ENCODE peak calls at places on chromosome 19, in four cellular contexts. U, S, C and J are unnamed samples.

GRCh38 chr19:54478677-54479266 is 5.7 kb upstream of the CDC42EP5 start:
- DNase-seq in C (peak), S (no peak), U (no peak), J (peak)

GRCh38 chr19:1768918-1769644 is 15.8 kb downstream of the ONECUT3 start:
- DNase-seq in U (peak), S (no peak), C (no peak), J (no peak)

GRCh38 chr19:11849264-11849615 is 714 bp downstream of the ZNF439 start:
- DNase-seq in U (no peak), S (no peak), C (peak), J (no peak)

GRCh38 chr19:1172353-1173159 is 1.5 kb downstream of the SBNO2 start:
- DNase-seq in S (peak), U (peak), C (peak), J (peak)

GRCh38 chr19:33394006-33394722 is 20.7 kb downstream of the CEBPG start:
- DNase-seq in U (peak), S (no peak), C (peak), J (peak)

GRCh38 chr19:54186351-54186750 is 3.0 kb downstream of the MBOAT7 start:
- DNase-seq in S (no peak), C (no peak), U (peak), J (no peak)

GRCh38 chr19:29292146-29292545 is 79.2 kb upstream of the UQCRFS1 start:
- DNase-seq in C (no peak), U (no peak), S (no peak), J (no peak)

GRCh38 chr19:48023518-48023917 is 20.4 kb downstream of the CABP5 start:
- DNase-seq in S (no peak), U (no peak), C (no peak), J (no peak)

GRCh38 chr19:31355330-31356289 is 6.4 kb upstream of the TSHZ3 start:
- DNase-seq in S (no peak), C (no peak), U (no peak), J (peak)

GRCh38 chr19:12723383-12723642 is 419 bp downstream of the TNPO2 start:
- DNase-seq in U (no peak), C (peak), S (no peak), J (no peak)

GRCh38 chr19:8149261-8150094 is at the start of gene FBN3:
- DNase-seq in S (no peak), C (no peak), U (peak), J (no peak)

GRCh38 chr19:48618278-48618915 is 581 bp downstream of the RPL18 start:
- DNase-seq in C (no peak), S (no peak), U (peak), J (no peak)

GRCh38 chr19:6739884-6740588 is 556 bp downstream of the TRIP10 start:
- DNase-seq in S (no peak), C (no peak), U (peak), J (no peak)

GRCh38 chr19:28685802-28686201 is 527.1 kb downstream of the UQCRFS1 start:
- DNase-seq in S (no peak), U (no peak), C (no peak), J (no peak)

GRCh38 chr19:3015126-3016057 is 13.7 kb downstream of the TLE2 start:
- DNase-seq in C (no peak), S (no peak), U (no peak), J (no peak)

GRCh38 chr19:48741222-48741999 is 1.0 kb upstream of the RASIP1 start:
- DNase-seq in C (no peak), U (peak), S (no peak), J (peak)

GRCh38 chr19:57559008-57559403 is 657 bp downstream of the ZNF550 start:
- DNase-seq in U (no peak), S (no peak), C (peak), J (peak)

GRCh38 chr19:33438987-33439781 is 65.7 kb downstream of the CEBPG start:
- DNase-seq in S (no peak), U (peak), C (no peak), J (no peak)

GRCh38 chr19:4388171-4389063 is 11.9 kb downstream of the SH3GL1 start:
- DNase-seq in C (no peak), S (peak), U (peak), J (no peak)

GRCh38 chr19:48487944-48488343 is 18.8 kb downstream of the CYTH2 start:
- DNase-seq in C (no peak), U (no peak), S (peak), J (peak)

GRCh38 chr19:58401825-58402433 is 6.5 kb downstream of the RNF225 start:
- DNase-seq in U (peak), S (no peak), C (no peak), J (no peak)

GRCh38 chr19:23241433-23241832 is 8.8 kb downstream of the ZNF724 start:
- DNase-seq in C (peak), S (no peak), U (no peak), J (no peak)

GRCh38 chr19:16332991-16333624 is 8.5 kb downstream of the KLF2 start:
- DNase-seq in C (no peak), U (no peak), S (no peak), J (no peak)

GRCh38 chr19:54011507-54012211 is 20.2 kb downstream of the CACNG6 start:
- DNase-seq in U (no peak), S (no peak), C (no peak), J (no peak)

GRCh38 chr19:33302974-33303790 is 848 bp upstream of the CEBPA start:
- DNase-seq in C (peak), U (peak), S (peak), J (peak)

GRCh38 chr19:3094638-3095374 is 644 bp downstream of the GNA11 start:
- DNase-seq in U (peak), C (peak), S (no peak), J (peak)

DNA sequence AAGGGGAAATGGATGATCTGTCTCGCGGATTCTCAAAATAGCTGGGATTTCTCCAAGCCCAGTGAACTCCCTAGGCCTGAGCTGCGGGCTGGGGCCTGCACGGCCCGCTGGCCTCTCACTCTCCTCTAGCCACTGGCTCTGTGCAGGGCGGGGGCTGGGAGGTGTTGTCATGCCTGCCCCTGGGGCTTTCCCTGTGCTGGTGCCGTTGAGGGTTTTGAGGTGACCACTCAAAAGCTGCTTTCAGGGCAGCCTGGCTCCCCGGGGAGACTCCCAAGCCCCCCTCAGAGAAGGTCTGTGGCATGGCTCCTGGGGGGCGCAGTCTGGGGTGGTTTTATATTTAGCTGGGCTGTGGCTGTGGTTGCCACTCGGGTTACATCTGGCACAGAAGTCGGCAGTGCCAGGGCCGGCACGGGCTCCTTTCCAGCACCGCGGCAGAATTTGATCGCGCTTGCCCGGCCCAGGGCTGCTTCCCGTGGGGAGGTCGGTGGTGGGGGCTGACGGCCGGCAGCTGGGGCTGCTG is 10.0 kb downstream of the NDUFB7 start:
- DNase-seq in U (peak), S (peak), C (peak), J (peak)
- H3K4me3 ChIP-seq in U (no peak), S (peak), C (no peak), J (no peak)

GRCh38 chr19:35555301-35556005 is 8.0 kb downstream of the ATP4A start:
- DNase-seq in S (no peak), U (peak), C (peak), J (no peak)
- TF ChIP-seq CTCF in S (no peak), U (no peak), C (peak), J (no peak)

GRCh38 chr19:5567360-5567970 is at the start of gene TINCR:
- DNase-seq in U (no peak), S (no peak), C (no peak), J (no peak)
- H3K4me3 ChIP-seq in U (no peak), S (peak), C (no peak), J (peak)

GRCh38 chr19:5436948-5437306 is 18.3 kb upstream of the ZNRF4 start:
- DNase-seq in S (no peak), U (no peak), C (no peak), J (no peak)

GRCh38 chr19:5435642-5436017 is 19.6 kb upstream of the ZNRF4 start:
- DNase-seq in C (no peak), U (no peak), S (no peak), J (no peak)

GRCh38 chr19:5434351-5434917 is 20.8 kb upstream of the ZNRF4 start:
- DNase-seq in C (no peak), S (no peak), U (no peak), J (no peak)

GRCh38 chr19:5434970-5435641 is 20.1 kb upstream of the ZNRF4 start:
- DNase-seq in C (peak), U (no peak), S (no peak), J (peak)

DNA sequence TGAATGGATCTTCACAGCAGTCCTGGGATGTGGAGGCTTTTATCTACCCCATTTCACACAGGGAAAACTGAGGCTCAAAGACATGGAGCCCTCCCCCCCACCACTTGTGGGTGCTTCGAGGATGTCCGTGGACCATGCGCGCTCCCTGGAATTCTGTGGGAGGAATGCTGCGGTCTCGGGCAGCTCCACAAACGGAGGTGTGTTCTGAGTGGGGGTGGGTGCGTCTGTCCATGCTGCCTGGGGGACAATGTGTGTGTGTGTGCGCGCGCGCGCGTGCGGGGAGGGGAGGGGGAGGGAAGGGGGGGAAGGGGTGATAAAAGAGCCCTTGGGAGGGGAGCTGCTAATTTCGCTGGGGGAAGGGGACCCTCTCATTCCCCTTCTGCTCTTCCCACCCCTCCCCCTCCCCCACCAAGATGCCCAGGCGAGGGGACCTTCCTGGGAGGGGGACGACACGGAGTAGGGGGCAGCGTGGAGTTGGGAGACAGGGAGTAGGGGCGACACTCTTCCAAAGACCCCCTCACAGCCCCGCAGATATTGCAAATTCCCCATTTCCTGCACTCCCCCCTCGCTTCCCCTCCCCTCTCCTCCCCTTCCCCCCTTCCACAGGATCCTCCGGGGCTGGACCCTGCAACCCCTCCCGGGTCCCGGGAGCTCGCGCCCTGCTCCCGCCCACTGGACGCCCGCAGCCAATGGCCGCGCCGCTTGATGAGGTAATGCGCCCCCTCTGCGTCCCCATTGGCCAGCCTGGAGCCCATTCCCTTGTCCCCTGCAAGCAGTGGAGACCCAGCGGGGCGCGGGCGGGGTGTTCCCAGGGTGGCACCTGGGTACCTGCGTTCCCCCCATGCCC is 18.9 kb upstream of the ZNRF4 start:
- DNase-seq in U (peak), C (peak), S (no peak), J (no peak)
- TF ChIP-seq CTCF in U (no peak), C (no peak), S (no peak), J (no peak)

GRCh38 chr19:46271488-46272197 is 25.2 kb upstream of the HIF3A start:
- DNase-seq in U (no peak), S (no peak), C (peak), J (peak)
- H3K4me3 ChIP-seq in U (no peak), S (no peak), C (no peak), J (no peak)

GRCh38 chr19:42023943-42024260 is 29.9 kb upstream of the ATP1A3 start:
- DNase-seq in S (no peak), C (no peak), U (no peak), J (no peak)

GRCh38 chr19:42022616-42023015 is 28.6 kb upstream of the ATP1A3 start:
- DNase-seq in S (no peak), U (no peak), C (no peak), J (no peak)

GRCh38 chr19:42021185-42021584 is 27.2 kb upstream of the ATP1A3 start:
- DNase-seq in C (no peak), S (no peak), U (no peak), J (no peak)

GRCh38 chr19:42024622-42025111 is 30.6 kb upstream of the ATP1A3 start:
- DNase-seq in S (peak), U (no peak), C (no peak), J (no peak)

GRCh38 chr19:42023121-42023942 is 29.3 kb upstream of the ATP1A3 start:
- DNase-seq in U (no peak), C (peak), S (no peak), J (peak)
- TF ChIP-seq CTCF in U (no peak), C (peak), S (no peak), J (peak)

GRCh38 chr19:51341066-51341465 is 873 bp downstream of the VSIG10L start:
- DNase-seq in U (no peak), C (no peak), S (no peak), J (no peak)
- H3K4me3 ChIP-seq in U (no peak), C (no peak), S (no peak), J (peak)

GRCh38 chr19:44942067-44942571 is at the start of gene APOC4:
- DNase-seq in C (no peak), S (no peak), U (no peak), J (no peak)

GRCh38 chr19:44948237-44948636 is 2.4 kb downstream of the APOC2 start:
- DNase-seq in S (no peak), C (no peak), U (no peak), J (no peak)

GRCh38 chr19:44947041-44947581 is 1.3 kb downstream of the APOC2 start:
- DNase-seq in U (no peak), S (no peak), C (no peak), J (no peak)

GRCh38 chr19:44939668-44940067 is 2.4 kb upstream of the APOC4 start:
- DNase-seq in C (peak), U (no peak), S (no peak), J (peak)

GRCh38 chr19:44943801-44944249 is 1.8 kb downstream of the APOC4 start:
- DNase-seq in S (peak), U (no peak), C (no peak), J (no peak)
- TF ChIP-seq CTCF in S (no peak), U (no peak), C (no peak), J (no peak)